ENCODE peak calls at places on chromosome 15, in six cellular contexts. One of them, this sample, is unnamed.

GRCh38 chr15:74776851-74777768 is 4.8 kb upstream of the CSK start:
- DNase-seq in pancreas: no peak
- DNase-seq in activated T-cell treated with anti-CD3 and anti-CD28 coated beads, Interleukin-2, amount 50 U/mL, for 48 hours: peak; percentile 69
- DNase-seq in activated CD4-positive, alpha-beta T cell treated with anti-CD3 and anti-CD28 coated beads, Interleukin-2, amount 50 U/mL, for 1 hour: peak; percentile 50
- DNase-seq in Kasumi-1: peak; percentile 96
- DNase-seq in RWPE1: no peak
- DNase-seq in this sample: peak; percentile 84

GRCh38 chr15:70473623-70474366 is 289.6 kb downstream of the UACA start:
- DNase-seq in Kasumi-1: no peak
- DNase-seq in activated CD4-positive, alpha-beta T cell treated with anti-CD3 and anti-CD28 coated beads, Interleukin-2, amount 50 U/mL, for 1 hour: no peak
- DNase-seq in activated T-cell treated with anti-CD3 and anti-CD28 coated beads, Interleukin-2, amount 50 U/mL, for 48 hours: no peak
- DNase-seq in RWPE1: no peak
- DNase-seq in pancreas: no peak
- DNase-seq in this sample: no peak

GRCh38 chr15:65385868-65386253 is 8.1 kb upstream of the IGDCC3 start:
- DNase-seq in RWPE1: no peak
- DNase-seq in Kasumi-1: no peak
- DNase-seq in activated T-cell treated with anti-CD3 and anti-CD28 coated beads, Interleukin-2, amount 50 U/mL, for 48 hours: no peak
- DNase-seq in activated CD4-positive, alpha-beta T cell treated with anti-CD3 and anti-CD28 coated beads, Interleukin-2, amount 50 U/mL, for 1 hour: no peak
- DNase-seq in pancreas: no peak
- DNase-seq in this sample: no peak

GRCh38 chr15:31128919-31129768 is 27.6 kb upstream of the TRPM1 start:
- DNase-seq in activated CD4-positive, alpha-beta T cell treated with anti-CD3 and anti-CD28 coated beads, Interleukin-2, amount 50 U/mL, for 1 hour: peak; percentile 76
- DNase-seq in activated T-cell treated with anti-CD3 and anti-CD28 coated beads, Interleukin-2, amount 50 U/mL, for 48 hours: peak; percentile 87
- DNase-seq in pancreas: peak; percentile 88
- DNase-seq in RWPE1: peak; percentile 51
- DNase-seq in Kasumi-1: peak; percentile 51
- DNase-seq in this sample: peak; percentile 90

GRCh38 chr15:35088329-35088728 is 3.2 kb upstream of the NANOGP8 start:
- DNase-seq in Kasumi-1: no peak
- DNase-seq in RWPE1: no peak
- DNase-seq in activated T-cell treated with anti-CD3 and anti-CD28 coated beads, Interleukin-2, amount 50 U/mL, for 48 hours: no peak
- DNase-seq in activated CD4-positive, alpha-beta T cell treated with anti-CD3 and anti-CD28 coated beads, Interleukin-2, amount 50 U/mL, for 1 hour: no peak
- DNase-seq in pancreas: no peak
- DNase-seq in this sample: no peak

GRCh38 chr15:42707068-42707467 is 29.9 kb downstream of the CDAN1 start:
- DNase-seq in Kasumi-1: no peak
- DNase-seq in activated T-cell treated with anti-CD3 and anti-CD28 coated beads, Interleukin-2, amount 50 U/mL, for 48 hours: no peak
- DNase-seq in RWPE1: peak; percentile 69
- DNase-seq in activated CD4-positive, alpha-beta T cell treated with anti-CD3 and anti-CD28 coated beads, Interleukin-2, amount 50 U/mL, for 1 hour: no peak
- DNase-seq in pancreas: no peak
- DNase-seq in this sample: no peak

GRCh38 chr15:47819158-47819557 is 101.9 kb downstream of the SEMA6D start:
- DNase-seq in RWPE1: no peak
- DNase-seq in pancreas: no peak
- DNase-seq in Kasumi-1: no peak
- DNase-seq in activated T-cell treated with anti-CD3 and anti-CD28 coated beads, Interleukin-2, amount 50 U/mL, for 48 hours: no peak
- DNase-seq in activated CD4-positive, alpha-beta T cell treated with anti-CD3 and anti-CD28 coated beads, Interleukin-2, amount 50 U/mL, for 1 hour: no peak
- DNase-seq in this sample: no peak

GRCh38 chr15:42138411-42138810 is 18.0 kb downstream of the PLA2G4F start:
- DNase-seq in pancreas: no peak
- DNase-seq in activated CD4-positive, alpha-beta T cell treated with anti-CD3 and anti-CD28 coated beads, Interleukin-2, amount 50 U/mL, for 1 hour: no peak
- DNase-seq in RWPE1: no peak
- DNase-seq in activated T-cell treated with anti-CD3 and anti-CD28 coated beads, Interleukin-2, amount 50 U/mL, for 48 hours: no peak
- DNase-seq in Kasumi-1: no peak
- DNase-seq in this sample: no peak

GRCh38 chr15:66043264-66043663 is 174.0 kb downstream of the RAB11A start:
- DNase-seq in activated T-cell treated with anti-CD3 and anti-CD28 coated beads, Interleukin-2, amount 50 U/mL, for 48 hours: no peak
- DNase-seq in activated CD4-positive, alpha-beta T cell treated with anti-CD3 and anti-CD28 coated beads, Interleukin-2, amount 50 U/mL, for 1 hour: no peak
- DNase-seq in RWPE1: no peak
- DNase-seq in pancreas: peak; percentile 78
- DNase-seq in Kasumi-1: no peak
- DNase-seq in this sample: no peak

GRCh38 chr15:70160803-70161565 is 63.3 kb upstream of the TLE3 start:
- DNase-seq in Kasumi-1: no peak
- DNase-seq in activated CD4-positive, alpha-beta T cell treated with anti-CD3 and anti-CD28 coated beads, Interleukin-2, amount 50 U/mL, for 1 hour: no peak
- DNase-seq in activated T-cell treated with anti-CD3 and anti-CD28 coated beads, Interleukin-2, amount 50 U/mL, for 48 hours: no peak
- DNase-seq in pancreas: no peak
- DNase-seq in RWPE1: no peak
- DNase-seq in this sample: no peak

GRCh38 chr15:66565731-66566130 is at the start of gene LCTL:
- DNase-seq in activated T-cell treated with anti-CD3 and anti-CD28 coated beads, Interleukin-2, amount 50 U/mL, for 48 hours: no peak
- DNase-seq in Kasumi-1: no peak
- DNase-seq in pancreas: no peak
- DNase-seq in RWPE1: peak; percentile 19
- DNase-seq in activated CD4-positive, alpha-beta T cell treated with anti-CD3 and anti-CD28 coated beads, Interleukin-2, amount 50 U/mL, for 1 hour: no peak
- DNase-seq in this sample: no peak

GRCh38 chr15:50186752-50187151 is 4.8 kb downstream of the SLC27A2 start:
- DNase-seq in activated CD4-positive, alpha-beta T cell treated with anti-CD3 and anti-CD28 coated beads, Interleukin-2, amount 50 U/mL, for 1 hour: no peak
- DNase-seq in RWPE1: no peak
- DNase-seq in pancreas: no peak
- DNase-seq in activated T-cell treated with anti-CD3 and anti-CD28 coated beads, Interleukin-2, amount 50 U/mL, for 48 hours: no peak
- DNase-seq in Kasumi-1: no peak
- DNase-seq in this sample: no peak

GRCh38 chr15:60570936-60571530 is 92.1 kb upstream of the ICE2 start:
- DNase-seq in activated CD4-positive, alpha-beta T cell treated with anti-CD3 and anti-CD28 coated beads, Interleukin-2, amount 50 U/mL, for 1 hour: no peak
- DNase-seq in pancreas: no peak
- DNase-seq in activated T-cell treated with anti-CD3 and anti-CD28 coated beads, Interleukin-2, amount 50 U/mL, for 48 hours: no peak
- DNase-seq in Kasumi-1: no peak
- DNase-seq in RWPE1: no peak
- DNase-seq in this sample: no peak